ENCODE peak calls at places on chromosome 10, in four cellular contexts. J is pancreas, M is GM23248, Z is neural progenitor cell. B is an unnamed sample. For H3K4me1, the result is how much of the 10 kb centered on the place peaks cover.

GRCh38 chr10:13560597-13560996 is 26.2 kb upstream of the PRPF18 start:
- DNase-seq in Z (no peak), J (no peak), M (peak), B (no peak)

GRCh38 chr10:131786756-131787605 is 113.8 kb upstream of the PPP2R2D start:
- DNase-seq in M (peak), Z (peak), J (no peak), B (no peak)

GRCh38 chr10:70573599-70574506 is 28.7 kb downstream of the PRF1 start:
- DNase-seq in Z (no peak), J (no peak), M (no peak), B (no peak)

GRCh38 chr10:6019796-6020195 is 42.4 kb downstream of the IL2RA start:
- DNase-seq in M (no peak), Z (no peak), J (no peak), B (no peak)

GRCh38 chr10:61899997-61900828 is 1.3 kb upstream of the ARID5B start:
- DNase-seq in J (peak), Z (peak), M (peak), B (peak)

GRCh38 chr10:7193369-7193768 is 217.5 kb downstream of the SFMBT2 start:
- DNase-seq in M (no peak), Z (no peak), J (no peak), B (no peak)

GRCh38 chr10:6701289-6701688 is 121.2 kb upstream of the PRKCQ start:
- DNase-seq in J (no peak), M (no peak), Z (peak), B (no peak)

GRCh38 chr10:99945286-99945685 is 64.5 kb downstream of the DNMBP start:
- DNase-seq in M (peak), J (peak), Z (no peak), B (no peak)

GRCh38 chr10:75260990-75261389 is 25.2 kb upstream of the COMTD1 start:
- DNase-seq in Z (no peak), M (no peak), J (no peak), B (no peak)

GRCh38 chr10:124378817-124379510 is 39.8 kb downstream of the OAT start:
- DNase-seq in J (no peak), M (no peak), Z (no peak), B (no peak)

GRCh38 chr10:101139421-101139911 is 8.4 kb downstream of the TLX1 start:
- DNase-seq in J (no peak), Z (peak), M (peak), B (no peak)

GRCh38 chr10:132489053-132489703 is 48.4 kb upstream of the INPP5A start:
- DNase-seq in J (no peak), M (peak), Z (no peak), B (no peak)

GRCh38 chr10:112961609-112962008 is 11.6 kb downstream of the TCF7L2 start:
- DNase-seq in J (no peak), Z (no peak), M (peak), B (peak)

GRCh38 chr10:79397575-79398303 is 47.7 kb downstream of the ZCCHC24 start:
- DNase-seq in Z (no peak), M (peak), J (no peak), B (no peak)

GRCh38 chr10:45575966-45576597 is 96.5 kb downstream of the ZFAND4 start:
- DNase-seq in Z (no peak), M (no peak), J (no peak), B (no peak)
- H3K27ac ChIP-seq in Z (no peak), M (no peak), J (no peak), B (no peak)

GRCh38 chr10:73167557-73168485 is at the start of the genes ECD and FAM149B1:
- DNase-seq in J (peak), Z (peak), M (peak), B (peak)
- H3K4me1 ChIP-seq in J (under half), Z (under half), M (under half), B (under half)

GRCh38 chr10:103207141-103207540 is 14.1 kb upstream of the NT5C2 start:
- DNase-seq in M (no peak), Z (no peak), J (no peak), B (no peak)
- H3K27ac ChIP-seq in M (no peak), Z (no peak), J (no peak), B (no peak)

GRCh38 chr10:114815751-114816150 is 5.8 kb upstream of the FHIP2A start:
- DNase-seq in Z (no peak), M (peak), J (no peak), B (no peak)

GRCh38 chr10:114819313-114819712 is 2.3 kb upstream of the FHIP2A start:
- DNase-seq in Z (no peak), M (no peak), J (no peak), B (no peak)

GRCh38 chr10:114821293-114821914 is at the start of gene FHIP2A:
- DNase-seq in J (peak), M (peak), Z (peak), B (peak)

GRCh38 chr10:114811769-114812353 is 9.7 kb upstream of the FHIP2A start:
- DNase-seq in J (no peak), Z (no peak), M (peak), B (no peak)

GRCh38 chr10:114816308-114816707 is 5.3 kb upstream of the FHIP2A start:
- DNase-seq in Z (no peak), J (no peak), M (no peak), B (no peak)
- H3K4me1 ChIP-seq in Z (under half), J (under half), M (under half), B (under half)

DNA sequence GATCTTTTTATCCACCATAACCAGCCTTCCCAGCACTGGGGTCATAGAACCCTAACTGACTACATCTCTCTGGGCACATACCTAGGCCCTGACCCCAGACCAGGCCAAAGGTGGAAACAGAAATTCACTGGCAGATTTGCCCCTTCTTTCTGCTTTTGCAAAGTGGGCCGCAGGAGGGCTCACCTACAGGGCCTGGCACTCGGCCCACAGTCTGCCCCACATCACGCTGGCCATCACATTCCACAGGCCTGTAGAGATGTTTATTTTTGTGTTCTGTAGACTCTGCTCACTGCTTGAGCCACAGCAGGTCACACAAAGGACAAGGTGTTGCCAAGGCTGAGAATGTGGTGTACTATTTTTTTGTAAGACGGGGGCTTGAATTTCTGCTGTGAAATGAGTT is 58.7 kb downstream of the SLC16A12 start:
- DNase-seq in J (no peak), M (no peak), Z (no peak), B (no peak)
- H3K27ac ChIP-seq in J (peak), M (no peak), Z (no peak), B (no peak)

DNA sequence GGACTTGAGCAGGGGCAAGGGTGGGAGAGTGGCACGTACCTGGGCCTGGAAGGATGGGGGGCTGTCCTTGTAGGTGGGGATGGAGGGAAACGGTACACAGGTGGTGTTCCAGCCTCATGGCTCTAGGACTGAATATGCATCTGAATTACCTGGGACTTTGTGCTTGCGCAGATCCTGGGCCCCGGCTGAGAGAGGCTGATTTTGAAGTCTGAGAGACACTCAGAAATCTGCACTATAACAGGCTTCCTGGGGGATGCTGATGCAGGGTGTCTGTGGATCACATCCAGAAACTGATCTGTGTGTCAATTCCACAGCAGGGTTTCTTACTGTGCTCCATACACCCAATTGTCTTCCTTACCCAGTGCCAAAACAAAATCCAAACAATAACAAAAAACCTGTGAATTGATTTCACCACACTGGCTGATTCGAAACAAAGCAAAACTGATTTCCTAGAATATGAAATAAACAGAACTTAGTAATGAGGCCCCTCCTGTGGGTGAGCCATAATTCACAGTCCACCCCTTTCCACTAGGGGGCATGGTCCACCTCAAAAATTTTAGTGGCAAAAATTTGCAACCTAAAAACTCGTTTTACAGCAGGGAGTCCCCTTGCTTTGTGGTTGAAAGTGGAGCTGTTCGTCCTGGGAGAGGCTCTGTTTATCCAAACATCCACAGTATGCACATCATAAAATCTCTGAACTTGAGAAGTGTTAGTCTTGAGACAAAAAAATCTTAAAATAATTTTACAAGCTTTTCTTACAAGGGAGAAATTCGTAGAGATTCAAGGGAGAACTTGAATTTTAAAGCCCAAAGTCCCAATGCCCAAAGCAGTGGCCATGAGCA is 32.0 kb upstream of the PLEKHA1 start:
- DNase-seq in Z (peak), M (peak), J (no peak), B (peak)
- H3K4me1 ChIP-seq in Z (under half), M (under half), J (under half), B (under half)

GRCh38 chr10:72258617-72259016 is 15.1 kb upstream of the DDIT4 start:
- DNase-seq in J (no peak), M (no peak), Z (no peak), B (no peak)

GRCh38 chr10:72253002-72253401 is 20.7 kb upstream of the DDIT4 start:
- DNase-seq in Z (no peak), M (no peak), J (no peak), B (no peak)

GRCh38 chr10:72257051-72257892 is 16.5 kb upstream of the DDIT4 start:
- DNase-seq in J (peak), M (no peak), Z (peak), B (no peak)

GRCh38 chr10:72254891-72255568 is 18.7 kb upstream of the DDIT4 start:
- DNase-seq in J (peak), M (peak), Z (peak), B (no peak)

DNA sequence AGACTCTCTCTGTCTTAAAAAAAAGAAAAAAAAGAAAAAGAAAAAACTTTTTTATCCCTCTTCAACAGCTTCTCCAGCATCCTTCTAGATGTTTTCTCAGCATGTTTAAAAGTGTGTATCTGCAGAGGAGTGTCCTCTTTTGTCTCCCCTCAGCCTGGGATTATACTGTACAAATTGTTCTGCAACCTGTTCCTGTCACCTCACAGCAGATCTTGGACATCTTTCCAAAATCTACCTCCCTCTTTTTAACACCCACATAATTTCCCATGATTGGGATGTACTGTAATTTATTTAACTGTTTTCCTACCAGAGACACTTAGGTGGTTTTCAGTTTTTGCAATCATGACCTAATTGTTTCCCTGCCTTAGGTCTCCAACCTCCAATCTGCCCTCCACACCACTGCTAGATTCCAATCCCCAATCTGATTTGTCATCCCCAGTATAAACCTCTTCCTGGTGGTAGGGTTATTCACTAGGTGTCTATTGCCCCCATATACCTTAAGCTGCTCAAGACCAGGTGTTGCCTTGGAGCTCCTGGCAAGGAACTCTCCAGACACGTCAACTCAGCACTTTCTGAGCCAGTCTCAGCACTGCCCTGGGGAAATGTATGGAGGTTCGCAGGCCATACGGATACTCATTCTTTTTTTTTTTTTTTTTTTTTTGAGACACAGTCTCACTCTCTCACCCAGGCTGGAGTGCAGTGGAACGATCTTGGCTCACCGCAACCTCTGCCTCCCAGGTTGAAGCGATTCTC is 17.6 kb upstream of the DDIT4 start:
- DNase-seq in Z (no peak), M (no peak), J (no peak), B (no peak)
- H3K27ac ChIP-seq in Z (peak), M (no peak), J (no peak), B (no peak)

DNA sequence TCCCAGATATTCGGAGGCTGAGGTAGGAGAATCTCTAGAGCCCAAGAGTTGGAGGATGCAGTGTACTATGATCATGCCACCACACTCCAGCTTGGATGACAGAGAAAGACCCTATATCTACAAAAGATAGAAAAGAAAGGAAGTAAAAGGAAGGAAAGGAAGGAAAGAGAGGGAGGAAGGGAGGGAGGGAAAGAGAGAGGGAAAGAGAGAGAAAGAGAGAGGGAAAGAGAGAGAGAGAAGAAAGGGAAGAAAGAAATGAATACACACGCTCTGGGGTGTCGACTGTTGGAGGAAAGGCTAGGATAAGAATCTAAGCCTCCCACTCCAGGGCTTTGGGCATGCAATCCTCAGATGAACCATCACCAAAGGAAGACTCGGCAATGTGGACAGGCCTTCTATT is 69.9 kb downstream of the PARD3 start:
- DNase-seq in J (no peak), Z (no peak), M (no peak), B (no peak)
- H3K4me1 ChIP-seq in J (under half), Z (under half), M (under half), B (under half)

B was measured in CD8-positive, alpha-beta memory T cell.